ENCODE peak calls at places on chromosomes 16 and 17, in eight cellular contexts. D, Y, V, O, R, P, K and W are unnamed samples.

GRCh38 chr16:85872666-85873561 is 26.0 kb upstream of the IRF8 start:
- DNase-seq in P (no peak), O (no peak), Y (no peak), K (no peak), V (no peak), D (no peak), R (no peak), W (no peak)

GRCh38 chr17:78131172-78132085 is 858 bp downstream of the TMC8 start:
- DNase-seq in P (no peak), V (no peak), R (no peak), D (no peak), O (no peak), Y (no peak), K (peak; percentile 42), W (no peak)

GRCh38 chr17:80152057-80152831 is 5.3 kb upstream of the EIF4A3 start:
- DNase-seq in R (peak; percentile 76), Y (no peak), O (no peak), P (no peak), K (peak; percentile 36), D (no peak), V (no peak), W (no peak)

GRCh38 chr17:933168-934083 is 46.1 kb downstream of the NXN start:
- DNase-seq in V (no peak), R (peak; percentile 98), Y (no peak), O (peak; percentile 92), D (no peak), P (peak; percentile 90), K (no peak), W (no peak)

GRCh38 chr16:57781349-57781740 is 20.9 kb downstream of the KIFC3 start:
- DNase-seq in R (no peak), K (no peak), Y (no peak), D (no peak), O (no peak), V (no peak), P (no peak), W (no peak)

GRCh38 chr17:8846768-8847211 is 20.7 kb downstream of the PIK3R6 start:
- DNase-seq in Y (no peak), R (peak; percentile 45), V (no peak), P (no peak), D (no peak), O (peak; percentile 54), K (no peak), W (no peak)

GRCh38 chr17:69326302-69327059 is 452 bp downstream of the ABCA5 start:
- DNase-seq in P (peak; percentile 4), D (no peak), Y (no peak), K (no peak), V (no peak), R (peak; percentile 49), O (peak; percentile 30), W (no peak)

GRCh38 chr17:76384222-76384986 is at the start of gene SPHK1:
- DNase-seq in Y (peak; percentile 23), K (peak; percentile 84), R (peak; percentile 90), P (peak; percentile 81), O (peak; percentile 88), V (peak; percentile 46), D (peak; percentile 30), W (peak; percentile 64)

GRCh38 chr16:88458773-88459235 is 5.7 kb downstream of the ZFPM1 start:
- DNase-seq in V (no peak), K (no peak), D (no peak), R (no peak), P (no peak), Y (no peak), O (no peak), W (no peak)

GRCh38 chr16:21713549-21714368 is 50.0 kb downstream of the OTOA start:
- DNase-seq in V (no peak), O (no peak), P (no peak), K (no peak), R (no peak), Y (no peak), D (no peak), W (no peak)

GRCh38 chr16:67284699-67285646 is 5.6 kb downstream of the PLEKHG4 start:
- DNase-seq in Y (no peak), P (peak; percentile 10), O (no peak), R (no peak), V (no peak), D (no peak), K (no peak), W (no peak)

GRCh38 chr16:55014022-55014421 is 83.4 kb downstream of the IRX5 start:
- DNase-seq in Y (no peak), D (no peak), O (no peak), K (no peak), P (no peak), V (no peak), R (no peak), W (no peak)